ENCODE peak calls at places on chromosomes 6 and 20, in seven cellular contexts. U is cardiac muscle cell; Q is PC-3; V is fibroblast of lung; N is endothelial cell of umbilical vein; O is ovary; W is CD8-positive, alpha-beta T cell. Z is an unnamed sample. For H3K4me1, the result is how much of the 10 kb centered on the place peaks cover.

GRCh38 chr20:11094711-11095110 is 420.9 kb upstream of the JAG1 start:
- DNase-seq in N (no peak), Q (no peak), U (no peak), W (no peak), V (no peak), O (no peak), Z (no peak)

GRCh38 chr6:109978174-109979032 is at the start of gene GPR6:
- DNase-seq in V (peak), U (peak), Q (peak), W (peak), N (peak), O (peak), Z (peak)

GRCh38 chr6:131268303-131268702 is 133.0 kb downstream of the AKAP7 start:
- DNase-seq in N (no peak), W (no peak), O (no peak), U (no peak), V (no peak), Q (no peak), Z (no peak)

GRCh38 chr6:45663181-45664180 is 285.7 kb upstream of the SUPT3H start:
- DNase-seq in N (peak), U (peak), Q (no peak), V (peak), W (peak), O (peak), Z (no peak)

GRCh38 chr6:114364295-114364694 is 21.5 kb upstream of the HS3ST5 start:
- DNase-seq in V (peak), N (no peak), Q (peak), W (no peak), O (no peak), U (peak), Z (no peak)

GRCh38 chr6:146785001-146785585 is 186.3 kb downstream of the ADGB start:
- DNase-seq in W (no peak), N (peak), U (peak), O (no peak), V (peak), Q (peak), Z (peak)

GRCh38 chr6:6003334-6004146 is 3.2 kb downstream of the NRN1 start:
- DNase-seq in Q (no peak), W (no peak), O (no peak), V (no peak), N (peak), U (peak), Z (peak)

GRCh38 chr6:19137419-19138035 is 699.6 kb upstream of the ID4 start:
- DNase-seq in U (no peak), V (peak), O (no peak), N (no peak), Q (peak), W (no peak), Z (no peak)

GRCh38 chr6:131062245-131063027 is 609 bp downstream of the EPB41L2 start:
- DNase-seq in N (peak), U (peak), W (no peak), O (peak), Q (no peak), V (no peak), Z (peak)

GRCh38 chr20:55014766-55015165 is 539.4 kb downstream of the DOK5 start:
- DNase-seq in N (no peak), U (no peak), W (no peak), O (no peak), V (no peak), Q (no peak), Z (no peak)

GRCh38 chr6:156991971-156992370 is 214.8 kb downstream of the ARID1B start:
- DNase-seq in N (no peak), U (no peak), W (no peak), V (peak), O (no peak), Q (peak), Z (no peak)

GRCh38 chr6:156992396-156992795 is 215.2 kb downstream of the ARID1B start:
- DNase-seq in W (no peak), U (no peak), Q (no peak), O (peak), V (no peak), N (no peak), Z (no peak)

GRCh38 chr6:156995502-156995901 is 218.3 kb downstream of the ARID1B start:
- DNase-seq in U (no peak), Q (no peak), N (no peak), O (no peak), W (no peak), V (no peak), Z (no peak)

GRCh38 chr6:156994215-156995076 is 217.3 kb downstream of the ARID1B start:
- DNase-seq in N (peak), Q (peak), V (no peak), U (no peak), W (no peak), O (no peak), Z (no peak)

GRCh38 chr6:156993713-156994112 is 216.5 kb downstream of the ARID1B start:
- DNase-seq in N (no peak), Q (no peak), U (no peak), W (no peak), O (no peak), V (no peak), Z (no peak)
- H3K4me1 ChIP-seq in N (under half), Q (under half), U (under half), W (under half), O (under half), V (under half), Z (under half)

GRCh38 chr6:105745464-105746129 is 340.5 kb upstream of the PRDM1 start:
- DNase-seq in V (no peak), O (no peak), Q (no peak), N (no peak), W (no peak), U (no peak), Z (no peak)
- H3K4me1 ChIP-seq in V (under half), O (under half), Q (under half), N (under half), W (under half), U (under half), Z (under half)

GRCh38 chr6:144352310-144352709 is 67.2 kb downstream of the UTRN start:
- DNase-seq in O (no peak), Q (no peak), N (no peak), W (no peak), V (no peak), U (no peak), Z (no peak)
- H3K4me1 ChIP-seq in O (under half), Q (under half), N (under half), W (half or more), V (under half), U (under half), Z (under half)

GRCh38 chr20:44603327-44603726 is 20.9 kb downstream of the PKIG start:
- DNase-seq in W (no peak), V (no peak), O (no peak), U (no peak), N (no peak), Q (no peak), Z (no peak)
- H3K4me1 ChIP-seq in W (under half), V (under half), O (under half), U (under half), N (under half), Q (under half), Z (under half)

GRCh38 chr20:36778831-36779655 is 5.5 kb upstream of the DSN1 start:
- DNase-seq in N (no peak), Q (no peak), V (no peak), U (no peak), O (no peak), W (no peak), Z (no peak)
- H3K4me1 ChIP-seq in N (under half), Q (under half), V (under half), U (under half), O (under half), W (under half), Z (under half)

GRCh38 chr6:158686791-158687381 is 37.0 kb downstream of the SYTL3 start:
- DNase-seq in N (no peak), V (no peak), O (no peak), U (no peak), W (no peak), Q (no peak), Z (no peak)
- H3K4me1 ChIP-seq in N (under half), V (under half), O (under half), U (under half), W (under half), Q (under half), Z (under half)

GRCh38 chr6:35718911-35719381 is 17.9 kb upstream of the ARMC12 start:
- DNase-seq in O (no peak), U (no peak), N (peak), Q (no peak), W (no peak), V (no peak), Z (no peak)
- H3K4me1 ChIP-seq in O (under half), U (under half), N (under half), Q (under half), W (under half), V (under half), Z (under half)

DNA sequence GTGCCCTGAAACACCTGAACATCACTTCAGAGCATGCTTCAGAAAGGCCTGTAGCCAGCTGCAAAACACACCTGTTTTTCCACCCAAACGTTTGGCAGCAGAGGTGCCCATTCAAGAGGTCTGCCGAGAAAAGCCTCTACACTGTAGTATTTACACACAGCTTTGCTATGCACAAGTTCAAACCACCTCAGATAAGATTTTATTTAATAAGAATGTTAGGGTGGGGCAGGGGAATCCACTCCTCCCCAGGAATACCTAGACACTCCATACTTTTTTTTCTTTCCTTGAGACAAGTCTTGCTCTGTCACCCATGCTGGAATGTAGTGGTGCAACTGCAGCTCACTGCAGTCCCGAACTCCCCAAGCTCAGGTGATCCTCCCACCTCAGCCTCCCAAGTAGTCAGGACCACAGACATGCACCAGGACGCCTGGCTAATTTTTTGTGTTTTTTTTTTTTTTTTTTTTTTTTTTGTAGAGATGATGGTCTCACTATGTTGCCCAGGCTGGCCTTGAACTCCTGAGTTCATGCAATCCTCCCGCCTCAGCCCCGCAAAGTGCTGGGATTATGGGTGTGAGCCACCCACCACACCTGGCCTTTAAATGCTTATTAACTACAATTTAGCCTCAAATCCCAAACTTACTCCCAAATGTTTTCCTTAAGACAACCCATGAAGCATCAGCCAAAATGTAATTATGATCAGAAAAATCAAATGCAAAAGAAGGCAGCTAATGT is 9.7 kb downstream of the MRPL14 start:
- DNase-seq in U (no peak), V (peak), W (no peak), N (no peak), Q (peak), O (no peak), Z (no peak)
- H3K4me1 ChIP-seq in U (under half), V (under half), W (under half), N (under half), Q (half or more), O (under half), Z (under half)

GRCh38 chr20:31606678-31606927 is 1.5 kb downstream of the ID1 start:
- DNase-seq in Q (no peak), O (no peak), U (no peak), N (no peak), V (no peak), W (no peak), Z (no peak)

GRCh38 chr20:31607640-31608255 is 2.7 kb downstream of the ID1 start:
- DNase-seq in U (no peak), W (no peak), N (peak), O (no peak), Q (peak), V (peak), Z (no peak)

GRCh38 chr20:31606928-31607639 is 2.0 kb downstream of the ID1 start:
- DNase-seq in U (peak), Q (peak), O (peak), V (peak), N (peak), W (no peak), Z (peak)

GRCh38 chr20:31605902-31606677 is 1.0 kb downstream of the ID1 start:
- DNase-seq in Q (peak), N (peak), O (peak), V (peak), U (peak), W (no peak), Z (peak)

DNA sequence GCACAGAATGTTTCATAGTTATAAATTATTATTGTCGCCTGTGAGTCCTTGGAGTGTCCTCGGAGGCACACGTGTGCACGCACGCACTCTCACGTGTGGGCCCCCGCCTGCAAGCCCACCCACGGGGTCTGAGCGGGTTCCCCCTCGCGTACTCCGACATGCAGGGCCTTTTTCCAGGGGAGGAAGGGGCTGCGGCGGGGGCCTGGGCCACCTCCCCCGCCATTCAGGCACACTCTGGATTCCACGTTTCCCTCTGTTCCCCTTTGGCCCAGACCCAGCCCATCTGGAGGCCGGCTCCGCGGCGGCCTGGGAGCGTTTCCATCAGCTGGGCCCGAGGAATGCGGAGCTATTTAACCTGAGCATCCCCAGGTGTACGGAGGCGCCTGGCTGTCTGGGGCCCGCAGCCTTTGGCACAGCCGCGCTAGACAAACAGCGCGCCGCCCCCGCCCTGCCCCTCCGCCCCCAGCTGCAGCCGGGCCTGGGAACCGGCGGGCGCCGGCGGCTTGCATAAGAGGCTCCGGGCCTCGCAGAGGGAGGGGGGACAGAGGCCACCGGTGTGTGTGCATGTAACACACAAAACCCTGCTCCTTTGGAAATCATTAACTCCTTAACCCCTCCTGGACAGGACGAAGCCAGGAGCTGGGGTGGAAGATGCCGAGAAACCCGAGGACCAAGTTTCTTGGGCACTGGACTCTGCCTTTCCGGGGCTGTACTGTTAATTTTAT is 3.3 kb downstream of the ID1 start:
- DNase-seq in N (peak), W (no peak), U (peak), Q (peak), O (peak), V (peak), Z (peak)
- H3K4me1 ChIP-seq in N (half or more), W (under half), U (under half), Q (half or more), O (under half), V (under half), Z (under half)

Z was measured in SJCRH30.